ENCODE peak calls at places on chromosomes 3 and 15, in eight cellular contexts. One of them, this sample, is unnamed.

GRCh38 chr15:56812255-56812654 is 78.9 kb upstream of the ZNF280D start:
- DNase-seq in HCT116: no peak
- DNase-seq in suprapubic skin: no peak
- DNase-seq in ovary: no peak
- DNase-seq in CD8-positive, alpha-beta T cell: no peak
- DNase-seq in transverse colon: no peak
- DNase-seq in tibial nerve: no peak
- DNase-seq in thoracic aorta: no peak
- DNase-seq in this sample: no peak

GRCh38 chr3:67227030-67227429 is 228.9 kb downstream of the KBTBD8 start:
- DNase-seq in HCT116: no peak
- DNase-seq in CD8-positive, alpha-beta T cell: no peak
- DNase-seq in ovary: no peak
- DNase-seq in suprapubic skin: no peak
- DNase-seq in transverse colon: no peak
- DNase-seq in tibial nerve: no peak
- DNase-seq in thoracic aorta: no peak
- DNase-seq in this sample: no peak

GRCh38 chr3:102102394-102102793 is 253.1 kb downstream of the NFKBIZ start:
- DNase-seq in suprapubic skin: no peak
- DNase-seq in HCT116: no peak
- DNase-seq in CD8-positive, alpha-beta T cell: no peak
- DNase-seq in thoracic aorta: no peak
- DNase-seq in tibial nerve: no peak
- DNase-seq in ovary: no peak
- DNase-seq in transverse colon: no peak
- DNase-seq in this sample: no peak

GRCh38 chr15:83018477-83018876 is 7.0 kb upstream of the C15orf40 start:
- DNase-seq in HCT116: no peak
- DNase-seq in ovary: no peak
- DNase-seq in CD8-positive, alpha-beta T cell: no peak
- DNase-seq in thoracic aorta: no peak
- DNase-seq in tibial nerve: no peak
- DNase-seq in transverse colon: no peak
- DNase-seq in suprapubic skin: no peak
- DNase-seq in this sample: no peak

GRCh38 chr3:78035020-78035660 is 995.2 kb downstream of the ROBO2 start:
- DNase-seq in suprapubic skin: no peak
- DNase-seq in tibial nerve: no peak
- DNase-seq in CD8-positive, alpha-beta T cell: no peak
- DNase-seq in ovary: no peak
- DNase-seq in HCT116: no peak
- DNase-seq in thoracic aorta: no peak
- DNase-seq in transverse colon: no peak
- DNase-seq in this sample: no peak

GRCh38 chr3:192156382-192156781 is 571.0 kb downstream of the FGF12 start:
- DNase-seq in thoracic aorta: no peak
- DNase-seq in tibial nerve: no peak
- DNase-seq in CD8-positive, alpha-beta T cell: no peak
- DNase-seq in suprapubic skin: no peak
- DNase-seq in transverse colon: no peak
- DNase-seq in HCT116: no peak
- DNase-seq in ovary: no peak
- DNase-seq in this sample: no peak

GRCh38 chr3:112651516-112651915 is 10.6 kb upstream of the CCDC80 start:
- DNase-seq in thoracic aorta: no peak
- DNase-seq in transverse colon: no peak
- DNase-seq in tibial nerve: no peak
- DNase-seq in CD8-positive, alpha-beta T cell: no peak
- DNase-seq in ovary: no peak
- DNase-seq in HCT116: no peak
- DNase-seq in suprapubic skin: no peak
- DNase-seq in this sample: no peak

GRCh38 chr3:142046320-142047020 is 102.9 kb downstream of the TFDP2 start:
- DNase-seq in HCT116: no peak
- DNase-seq in suprapubic skin: no peak
- DNase-seq in thoracic aorta: no peak
- DNase-seq in transverse colon: no peak
- DNase-seq in CD8-positive, alpha-beta T cell: no peak
- DNase-seq in ovary: no peak
- DNase-seq in tibial nerve: no peak
- DNase-seq in this sample: no peak

GRCh38 chr3:43998841-43999805 is 242.6 kb upstream of the TOPAZ1 start:
- DNase-seq in CD8-positive, alpha-beta T cell: no peak
- DNase-seq in tibial nerve: no peak
- DNase-seq in suprapubic skin: no peak
- DNase-seq in transverse colon: no peak
- DNase-seq in thoracic aorta: no peak
- DNase-seq in HCT116: no peak
- DNase-seq in ovary: no peak
- DNase-seq in this sample: no peak
- H3K27me3 ChIP-seq in CD8-positive, alpha-beta T cell: peaks cover 53% of the 10 kb centered on the region
- H3K27me3 ChIP-seq in tibial nerve: no peaks in the 10 kb centered on the region
- H3K27me3 ChIP-seq in suprapubic skin: peaks cover 94% of the 10 kb centered on the region
- H3K27me3 ChIP-seq in transverse colon: peaks cover 96% of the 10 kb centered on the region
- H3K27me3 ChIP-seq in thoracic aorta: peaks cover 24% of the 10 kb centered on the region
- H3K27me3 ChIP-seq in HCT116: peaks cover 18% of the 10 kb centered on the region
- H3K27me3 ChIP-seq in ovary: no peaks in the 10 kb centered on the region
- H3K27me3 ChIP-seq in this sample: peaks cover 59% of the 10 kb centered on the region

GRCh38 chr3:185561374-185561943 is 9.1 kb upstream of the LIPH start:
- DNase-seq in ovary: no peak
- DNase-seq in suprapubic skin: no peak
- DNase-seq in thoracic aorta: no peak
- DNase-seq in CD8-positive, alpha-beta T cell: no peak
- DNase-seq in HCT116: no peak
- DNase-seq in tibial nerve: no peak
- DNase-seq in transverse colon: peak; percentile 58
- DNase-seq in this sample: no peak

GRCh38 chr3:185558395-185558794 is 6.0 kb upstream of the LIPH start:
- DNase-seq in HCT116: peak; percentile 84
- DNase-seq in CD8-positive, alpha-beta T cell: no peak
- DNase-seq in tibial nerve: no peak
- DNase-seq in ovary: no peak
- DNase-seq in suprapubic skin: no peak
- DNase-seq in transverse colon: peak; percentile 85
- DNase-seq in thoracic aorta: no peak
- DNase-seq in this sample: no peak

GRCh38 chr3:185560676-185561075 is 8.3 kb upstream of the LIPH start:
- DNase-seq in CD8-positive, alpha-beta T cell: no peak
- DNase-seq in HCT116: no peak
- DNase-seq in tibial nerve: no peak
- DNase-seq in thoracic aorta: no peak
- DNase-seq in transverse colon: no peak
- DNase-seq in ovary: no peak
- DNase-seq in suprapubic skin: no peak
- DNase-seq in this sample: no peak

GRCh38 chr3:185561958-185562357 is 9.6 kb upstream of the LIPH start:
- DNase-seq in thoracic aorta: no peak
- DNase-seq in tibial nerve: no peak
- DNase-seq in CD8-positive, alpha-beta T cell: no peak
- DNase-seq in transverse colon: no peak
- DNase-seq in HCT116: no peak
- DNase-seq in suprapubic skin: no peak
- DNase-seq in ovary: no peak
- DNase-seq in this sample: no peak

GRCh38 chr3:185559706-185560090 is 7.3 kb upstream of the LIPH start:
- DNase-seq in ovary: no peak
- DNase-seq in transverse colon: no peak
- DNase-seq in CD8-positive, alpha-beta T cell: no peak
- DNase-seq in thoracic aorta: no peak
- DNase-seq in HCT116: no peak
- DNase-seq in suprapubic skin: no peak
- DNase-seq in tibial nerve: no peak
- DNase-seq in this sample: no peak
- H3K27ac ChIP-seq in ovary: no peak overlapping the region
- H3K27ac ChIP-seq in transverse colon: peak overlapping the region; percentile 87
- H3K27ac ChIP-seq in CD8-positive, alpha-beta T cell: no peak overlapping the region
- H3K27ac ChIP-seq in thoracic aorta: no peak overlapping the region
- H3K27ac ChIP-seq in HCT116: no peak overlapping the region
- H3K27ac ChIP-seq in suprapubic skin: no peak overlapping the region
- H3K27ac ChIP-seq in tibial nerve: no peak overlapping the region
- H3K27ac ChIP-seq in this sample: no peak overlapping the region

DNA sequence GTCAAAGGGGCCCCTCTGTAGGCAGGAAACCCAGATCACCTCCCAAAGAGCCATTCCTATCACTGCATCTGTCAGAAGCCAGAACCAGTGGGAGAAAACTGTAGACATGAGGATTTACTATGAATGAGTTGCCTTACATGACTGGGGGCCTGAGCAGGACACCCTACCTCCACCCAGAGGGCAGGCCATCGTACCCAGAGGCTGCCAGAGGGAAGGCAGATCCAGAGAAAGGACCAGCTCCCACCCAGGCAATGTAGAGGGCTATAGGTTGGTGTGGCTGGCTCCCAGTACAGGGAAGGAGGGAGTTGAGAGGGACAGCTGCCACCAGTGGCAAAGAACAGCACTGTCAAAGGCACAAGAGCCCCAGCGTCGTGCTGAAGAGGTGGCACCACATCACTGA is 233.2 kb downstream of the OCA2 start:
- DNase-seq in HCT116: no peak
- DNase-seq in transverse colon: no peak
- DNase-seq in ovary: no peak
- DNase-seq in thoracic aorta: no peak
- DNase-seq in tibial nerve: no peak
- DNase-seq in CD8-positive, alpha-beta T cell: no peak
- DNase-seq in suprapubic skin: no peak
- DNase-seq in this sample: no peak
- H3K27me3 ChIP-seq in HCT116: no peaks in the 10 kb centered on the region
- H3K27me3 ChIP-seq in transverse colon: no peaks in the 10 kb centered on the region
- H3K27me3 ChIP-seq in ovary: no peaks in the 10 kb centered on the region
- H3K27me3 ChIP-seq in thoracic aorta: no peaks in the 10 kb centered on the region
- H3K27me3 ChIP-seq in tibial nerve: no peaks in the 10 kb centered on the region
- H3K27me3 ChIP-seq in CD8-positive, alpha-beta T cell: no peaks in the 10 kb centered on the region
- H3K27me3 ChIP-seq in suprapubic skin: no peaks in the 10 kb centered on the region
- H3K27me3 ChIP-seq in this sample: no peaks in the 10 kb centered on the region

GRCh38 chr3:98964784-98965183 is 63.3 kb upstream of the DCBLD2 start:
- DNase-seq in HCT116: no peak
- DNase-seq in thoracic aorta: no peak
- DNase-seq in suprapubic skin: no peak
- DNase-seq in ovary: no peak
- DNase-seq in CD8-positive, alpha-beta T cell: no peak
- DNase-seq in tibial nerve: no peak
- DNase-seq in transverse colon: no peak
- DNase-seq in this sample: no peak
- H3K27ac ChIP-seq in HCT116: peak overlapping the region; percentile 97
- H3K27ac ChIP-seq in thoracic aorta: no peak overlapping the region
- H3K27ac ChIP-seq in suprapubic skin: no peak overlapping the region
- H3K27ac ChIP-seq in ovary: no peak overlapping the region
- H3K27ac ChIP-seq in CD8-positive, alpha-beta T cell: no peak overlapping the region
- H3K27ac ChIP-seq in tibial nerve: no peak overlapping the region
- H3K27ac ChIP-seq in transverse colon: no peak overlapping the region
- H3K27ac ChIP-seq in this sample: no peak overlapping the region

GRCh38 chr3:149623819-149624218 is 34.0 kb downstream of the WWTR1 start:
- DNase-seq in thoracic aorta: no peak
- DNase-seq in tibial nerve: no peak
- DNase-seq in HCT116: no peak
- DNase-seq in ovary: no peak
- DNase-seq in transverse colon: no peak
- DNase-seq in CD8-positive, alpha-beta T cell: no peak
- DNase-seq in suprapubic skin: no peak
- DNase-seq in this sample: no peak

GRCh38 chr3:149625795-149626194 is 32.0 kb downstream of the WWTR1 start:
- DNase-seq in transverse colon: no peak
- DNase-seq in HCT116: no peak
- DNase-seq in tibial nerve: no peak
- DNase-seq in suprapubic skin: no peak
- DNase-seq in ovary: no peak
- DNase-seq in CD8-positive, alpha-beta T cell: no peak
- DNase-seq in thoracic aorta: no peak
- DNase-seq in this sample: no peak

GRCh38 chr3:149620291-149621020 is 37.4 kb downstream of the WWTR1 start:
- DNase-seq in ovary: no peak
- DNase-seq in CD8-positive, alpha-beta T cell: no peak
- DNase-seq in transverse colon: no peak
- DNase-seq in thoracic aorta: no peak
- DNase-seq in tibial nerve: no peak
- DNase-seq in HCT116: no peak
- DNase-seq in suprapubic skin: no peak
- DNase-seq in this sample: peak; percentile 32

GRCh38 chr3:149618151-149619123 is 39.4 kb downstream of the WWTR1 start:
- DNase-seq in tibial nerve: no peak
- DNase-seq in HCT116: no peak
- DNase-seq in suprapubic skin: no peak
- DNase-seq in ovary: no peak
- DNase-seq in CD8-positive, alpha-beta T cell: no peak
- DNase-seq in thoracic aorta: peak; percentile 36
- DNase-seq in transverse colon: no peak
- DNase-seq in this sample: no peak

GRCh38 chr3:149621218-149622005 is 36.4 kb downstream of the WWTR1 start:
- DNase-seq in tibial nerve: no peak
- DNase-seq in CD8-positive, alpha-beta T cell: no peak
- DNase-seq in thoracic aorta: no peak
- DNase-seq in transverse colon: no peak
- DNase-seq in suprapubic skin: no peak
- DNase-seq in ovary: no peak
- DNase-seq in HCT116: no peak
- DNase-seq in this sample: peak; percentile 71
- H3K27me3 ChIP-seq in tibial nerve: no peaks in the 10 kb centered on the region
- H3K27me3 ChIP-seq in CD8-positive, alpha-beta T cell: no peaks in the 10 kb centered on the region
- H3K27me3 ChIP-seq in thoracic aorta: no peaks in the 10 kb centered on the region
- H3K27me3 ChIP-seq in transverse colon: peaks cover 31% of the 10 kb centered on the region
- H3K27me3 ChIP-seq in suprapubic skin: no peaks in the 10 kb centered on the region
- H3K27me3 ChIP-seq in ovary: no peaks in the 10 kb centered on the region
- H3K27me3 ChIP-seq in HCT116: no peaks in the 10 kb centered on the region
- H3K27me3 ChIP-seq in this sample: no peaks in the 10 kb centered on the region

GRCh38 chr3:71658131-71658530 is 67.1 kb downstream of the EIF4E3 start:
- DNase-seq in CD8-positive, alpha-beta T cell: no peak
- DNase-seq in transverse colon: peak; percentile 72
- DNase-seq in tibial nerve: peak; percentile 58
- DNase-seq in HCT116: peak; percentile 7
- DNase-seq in suprapubic skin: peak; percentile 89
- DNase-seq in ovary: peak; percentile 54
- DNase-seq in thoracic aorta: peak; percentile 69
- DNase-seq in this sample: no peak
- H3K27ac ChIP-seq in CD8-positive, alpha-beta T cell: no peak overlapping the region
- H3K27ac ChIP-seq in transverse colon: peak overlapping the region; percentile 38
- H3K27ac ChIP-seq in tibial nerve: no peak overlapping the region
- H3K27ac ChIP-seq in HCT116: no peak overlapping the region
- H3K27ac ChIP-seq in suprapubic skin: peak overlapping the region; percentile 56
- H3K27ac ChIP-seq in ovary: no peak overlapping the region
- H3K27ac ChIP-seq in thoracic aorta: peak overlapping the region; percentile 47
- H3K27ac ChIP-seq in this sample: no peak overlapping the region

DNA sequence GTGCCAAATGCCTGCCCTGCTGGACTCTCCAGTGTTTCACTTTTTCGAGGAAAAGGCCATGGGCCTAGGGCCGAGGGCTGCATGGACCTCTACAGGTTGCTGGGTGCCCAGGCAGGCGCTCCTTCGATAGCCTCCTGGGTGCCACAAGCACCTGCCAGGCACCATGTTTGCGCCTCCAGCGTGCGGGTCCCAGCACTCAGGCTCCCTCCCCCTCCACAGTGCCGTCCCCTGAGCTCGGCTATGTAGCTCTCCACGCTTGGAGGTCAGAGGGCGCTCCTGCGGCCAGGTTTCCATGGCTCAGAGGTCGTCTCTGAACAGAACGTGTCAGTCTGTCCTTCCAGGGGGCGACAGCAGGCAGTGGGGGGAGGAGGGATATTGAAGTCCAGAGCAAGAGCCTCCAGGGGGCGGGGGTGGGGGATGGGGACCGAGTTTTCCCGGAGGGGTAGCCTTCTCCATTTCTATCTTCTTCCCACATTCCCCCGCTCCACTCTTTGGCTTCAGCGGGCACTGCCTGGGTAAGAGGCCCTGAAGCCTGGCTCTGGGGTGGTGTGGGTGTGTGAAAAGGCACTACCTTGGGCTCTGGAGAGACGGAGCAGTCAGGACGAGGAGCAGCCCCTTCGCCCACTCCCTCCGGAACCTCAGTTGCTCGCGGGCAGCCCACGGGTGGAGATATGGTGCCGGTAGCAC is 3.6 kb downstream of the ONECUT1 start:
- DNase-seq in tibial nerve: no peak
- DNase-seq in transverse colon: no peak
- DNase-seq in ovary: no peak
- DNase-seq in suprapubic skin: no peak
- DNase-seq in CD8-positive, alpha-beta T cell: no peak
- DNase-seq in thoracic aorta: no peak
- DNase-seq in HCT116: no peak
- DNase-seq in this sample: no peak
- H3K27me3 ChIP-seq in tibial nerve: no peaks in the 10 kb centered on the region
- H3K27me3 ChIP-seq in transverse colon: peaks cover 100% of the 10 kb centered on the region
- H3K27me3 ChIP-seq in ovary: no peaks in the 10 kb centered on the region
- H3K27me3 ChIP-seq in suprapubic skin: peaks cover 100% of the 10 kb centered on the region
- H3K27me3 ChIP-seq in CD8-positive, alpha-beta T cell: peaks cover 39% of the 10 kb centered on the region
- H3K27me3 ChIP-seq in thoracic aorta: peaks cover 56% of the 10 kb centered on the region
- H3K27me3 ChIP-seq in HCT116: peaks cover 1% of the 10 kb centered on the region
- H3K27me3 ChIP-seq in this sample: peaks cover 83% of the 10 kb centered on the region

This sample was measured in AG04450.